ENCODE peak calls at places on chromosomes 1 and 21, in six cellular contexts. E is mucosa of descending colon, G is GM06990, U is cardiac muscle cell, Y is spleen, X is A673. H is an unnamed sample. For H3K36me3, the result is how much of the 10 kb centered on the place peaks cover.

GRCh38 chr1:168007691-168008090 is 70.8 kb upstream of the MPC2 start:
- DNase-seq in X (no peak), Y (no peak), E (no peak), U (no peak), G (no peak), H (no peak)

GRCh38 chr1:66752000-66752592 is at the start of gene DYNLT5:
- DNase-seq in G (no peak), E (peak), U (peak), X (no peak), Y (peak), H (no peak)

GRCh38 chr1:151568626-151569088 is 28.5 kb downstream of the TUFT1 start:
- DNase-seq in X (no peak), E (peak), Y (no peak), U (no peak), G (no peak), H (peak)

GRCh38 chr1:43671626-43672330 is 21.8 kb downstream of the KDM4A start:
- DNase-seq in G (no peak), U (no peak), E (no peak), Y (no peak), X (no peak), H (no peak)

GRCh38 chr1:13701274-13701650 is 1.3 kb downstream of the PRDM2 start:
- DNase-seq in E (no peak), U (no peak), G (peak), X (no peak), Y (no peak), H (peak)

GRCh38 chr21:35796834-35797233 is 263.5 kb downstream of the SETD4 start:
- DNase-seq in Y (no peak), E (no peak), U (no peak), G (no peak), X (no peak), H (no peak)

GRCh38 chr1:54581621-54582035 is 33.6 kb downstream of the ACOT11 start:
- DNase-seq in E (peak), U (peak), X (peak), G (no peak), Y (no peak), H (no peak)

GRCh38 chr1:175000697-175001187 is 995 bp downstream of the CACYBP start:
- DNase-seq in E (no peak), U (no peak), X (no peak), G (no peak), Y (no peak), H (no peak)

GRCh38 chr1:232196042-232196441 is 433.9 kb downstream of the SIPA1L2 start:
- DNase-seq in X (no peak), U (no peak), E (no peak), Y (no peak), G (no peak), H (no peak)

GRCh38 chr1:51714374-51715019 is 97.6 kb downstream of the OSBPL9 start:
- DNase-seq in E (no peak), U (no peak), Y (no peak), X (no peak), G (no peak), H (no peak)

GRCh38 chr1:244651956-244652698 is 799 bp upstream of the DESI2 start:
- DNase-seq in G (no peak), E (no peak), X (no peak), U (no peak), Y (no peak), H (no peak)

GRCh38 chr1:155527672-155528071 is 34.9 kb downstream of the ASH1L start:
- DNase-seq in E (no peak), Y (no peak), G (no peak), X (no peak), U (no peak), H (no peak)

GRCh38 chr1:225470691-225471452 is 43.0 kb upstream of the LBR start:
- DNase-seq in G (no peak), X (no peak), U (no peak), Y (peak), E (no peak), H (no peak)

GRCh38 chr21:42421018-42421793 is 17.5 kb downstream of the UBASH3A start:
- DNase-seq in Y (peak), G (no peak), E (no peak), X (no peak), U (no peak), H (no peak)

GRCh38 chr21:37367758-37368535 is 1.4 kb downstream of the DYRK1A start:
- DNase-seq in G (peak), E (peak), U (peak), X (peak), Y (peak), H (peak)

GRCh38 chr1:98066911-98067310 is 146.1 kb upstream of the DPYD start:
- DNase-seq in Y (no peak), U (no peak), G (no peak), E (no peak), X (no peak), H (no peak)

GRCh38 chr1:162381383-162381782 is at the start of gene C1orf226:
- DNase-seq in E (peak), G (no peak), U (no peak), X (no peak), Y (no peak), H (no peak)

GRCh38 chr1:168234846-168235547 is 9.2 kb downstream of the SFT2D2 start:
- DNase-seq in Y (no peak), U (peak), X (peak), G (no peak), E (peak), H (peak)

GRCh38 chr1:84259989-84260388 is 41.5 kb upstream of the SAMD13 start:
- DNase-seq in U (no peak), Y (no peak), X (no peak), E (no peak), G (no peak), H (no peak)

GRCh38 chr1:93434987-93435386 is 12.9 kb upstream of the FNBP1L start:
- DNase-seq in X (no peak), U (no peak), G (no peak), Y (no peak), E (no peak), H (no peak)

GRCh38 chr1:24903955-24904730 is 25.9 kb downstream of the RUNX3 start:
- DNase-seq in U (no peak), Y (peak), X (no peak), E (no peak), G (no peak), H (no peak)

GRCh38 chr1:25253911-25254310 is 6.7 kb upstream of the RSRP1 start:
- DNase-seq in U (no peak), X (peak), G (no peak), Y (no peak), E (no peak), H (no peak)

GRCh38 chr21:20661745-20662470 is 336.3 kb upstream of the NCAM2 start:
- DNase-seq in U (no peak), G (no peak), X (peak), E (no peak), Y (no peak), H (no peak)

GRCh38 chr1:29800522-29800956 is 564.2 kb downstream of the PTPRU start:
- DNase-seq in G (no peak), E (no peak), U (no peak), X (no peak), Y (peak), H (no peak)

GRCh38 chr1:2783435-2784397 is 17.8 kb downstream of the TTC34 start:
- DNase-seq in Y (peak), G (no peak), X (no peak), U (no peak), E (no peak), H (no peak)

GRCh38 chr21:43928230-43928607 is 63.2 kb downstream of the AGPAT3 start:
- DNase-seq in Y (no peak), U (no peak), X (no peak), G (no peak), E (no peak), H (no peak)
- H3K4me3 ChIP-seq in Y (no peak), U (no peak), X (no peak), G (no peak), E (no peak), H (no peak)

GRCh38 chr1:58783993-58784757 is at the start of gene JUN:
- DNase-seq in Y (peak), G (peak), E (peak), U (peak), X (peak), H (peak)
- H3K36me3 ChIP-seq in Y (under half), G (under half), E (under half), U (under half), X (under half), H (under half)

GRCh38 chr1:1199141-1199960 is 7.0 kb downstream of the TNFRSF18 start:
- DNase-seq in U (no peak), X (no peak), G (peak), Y (peak), E (no peak), H (no peak)

GRCh38 chr1:1198423-1199140 is 7.8 kb downstream of the TNFRSF18 start:
- DNase-seq in U (no peak), X (no peak), G (no peak), E (no peak), Y (peak), H (no peak)

GRCh38 chr1:1202831-1203560 is 3.4 kb downstream of the TNFRSF18 start:
- DNase-seq in X (no peak), G (peak), Y (peak), E (no peak), U (no peak), H (no peak)

GRCh38 chr1:1199961-1200875 is 6.2 kb downstream of the TNFRSF18 start:
- DNase-seq in U (no peak), G (peak), X (no peak), Y (peak), E (no peak), H (no peak)

GRCh38 chr1:1200876-1201810 is 5.2 kb downstream of the TNFRSF18 start:
- DNase-seq in U (peak), X (peak), Y (peak), G (peak), E (peak), H (peak)
- H3K4me3 ChIP-seq in U (peak), X (peak), Y (peak), G (peak), E (no peak), H (no peak)

DNA sequence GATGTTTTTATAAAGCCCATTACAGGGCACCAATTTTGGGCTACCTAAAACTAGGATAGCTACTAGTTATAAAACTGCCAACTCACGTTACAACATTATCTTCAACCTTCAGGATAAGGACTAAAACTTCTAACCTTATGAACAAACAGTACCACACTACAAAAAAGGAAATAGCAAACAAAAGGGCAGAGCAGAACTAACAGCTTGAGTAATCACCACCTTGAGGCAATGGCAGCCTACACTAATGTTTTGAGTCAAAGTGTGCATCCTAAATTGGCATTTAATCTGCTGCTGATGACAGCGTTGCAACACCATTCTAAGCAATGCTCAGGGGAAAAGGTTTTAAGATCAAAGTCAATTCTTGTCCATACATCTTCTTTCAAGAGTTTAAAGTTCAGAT is 27.2 kb downstream of the PTP4A2 start:
- DNase-seq in Y (no peak), X (peak), U (no peak), E (no peak), G (peak), H (no peak)
- H3K36me3 ChIP-seq in Y (under half), X (half or more), U (under half), E (under half), G (under half), H (half or more)

GRCh38 chr1:200971955-200972711 is 51.4 kb downstream of the KIF21B start:
- DNase-seq in Y (peak), U (peak), G (no peak), X (peak), E (peak), H (peak)
- H3K4me3 ChIP-seq in Y (no peak), U (no peak), G (no peak), X (no peak), E (no peak), H (no peak)